ENCODE peak calls at places on chromosomes 2 and 18, in seven cellular contexts. One of them, this sample, is unnamed.

GRCh38 chr2:14633031-14633430 is 514 bp downstream of the LRATD1 start:
- DNase-seq in thoracic aorta: no peak
- DNase-seq in vagina: no peak
- DNase-seq in fibroblast of lung: no peak
- DNase-seq in astrocyte of the spinal cord: no peak
- DNase-seq in choroid plexus epithelial cell: no peak
- DNase-seq in heart right ventricle: no peak
- DNase-seq in this sample: no peak

GRCh38 chr18:36608107-36608506 is 220.7 kb downstream of the TPGS2 start:
- DNase-seq in thoracic aorta: no peak
- DNase-seq in choroid plexus epithelial cell: no peak
- DNase-seq in fibroblast of lung: no peak
- DNase-seq in vagina: no peak
- DNase-seq in heart right ventricle: no peak
- DNase-seq in astrocyte of the spinal cord: no peak
- DNase-seq in this sample: no peak

GRCh38 chr2:110167326-110167955 is 37.4 kb downstream of the NPHP1 start:
- DNase-seq in heart right ventricle: no peak
- DNase-seq in choroid plexus epithelial cell: peak; percentile 11
- DNase-seq in fibroblast of lung: no peak
- DNase-seq in vagina: no peak
- DNase-seq in astrocyte of the spinal cord: peak; percentile 18
- DNase-seq in thoracic aorta: no peak
- DNase-seq in this sample: no peak

GRCh38 chr2:122543815-122544214 is 788.4 kb downstream of the TSN start:
- DNase-seq in heart right ventricle: no peak
- DNase-seq in fibroblast of lung: no peak
- DNase-seq in thoracic aorta: no peak
- DNase-seq in choroid plexus epithelial cell: peak; percentile 11
- DNase-seq in astrocyte of the spinal cord: no peak
- DNase-seq in vagina: no peak
- DNase-seq in this sample: no peak

GRCh38 chr2:109382946-109383345 is 230.8 kb downstream of the SEPTIN10 start:
- DNase-seq in vagina: no peak
- DNase-seq in heart right ventricle: peak; percentile 87
- DNase-seq in fibroblast of lung: peak; percentile 85
- DNase-seq in thoracic aorta: peak; percentile 56
- DNase-seq in astrocyte of the spinal cord: peak; percentile 64
- DNase-seq in choroid plexus epithelial cell: peak; percentile 69
- DNase-seq in this sample: no peak

GRCh38 chr18:48932822-48933510 is 17.8 kb downstream of the SMAD7 start:
- DNase-seq in heart right ventricle: peak; percentile 35
- DNase-seq in vagina: no peak
- DNase-seq in choroid plexus epithelial cell: peak; percentile 55
- DNase-seq in thoracic aorta: no peak
- DNase-seq in astrocyte of the spinal cord: peak; percentile 59
- DNase-seq in fibroblast of lung: no peak
- DNase-seq in this sample: no peak

GRCh38 chr2:72892506-72893173 is 5.4 kb downstream of the SPR start:
- DNase-seq in fibroblast of lung: peak; percentile 77
- DNase-seq in thoracic aorta: no peak
- DNase-seq in vagina: no peak
- DNase-seq in astrocyte of the spinal cord: peak; percentile 67
- DNase-seq in heart right ventricle: peak; percentile 57
- DNase-seq in choroid plexus epithelial cell: peak; percentile 81
- DNase-seq in this sample: peak; percentile 39

GRCh38 chr2:65388051-65388531 is 44.3 kb downstream of the SPRED2 start:
- DNase-seq in thoracic aorta: no peak
- DNase-seq in vagina: no peak
- DNase-seq in fibroblast of lung: no peak
- DNase-seq in choroid plexus epithelial cell: no peak
- DNase-seq in astrocyte of the spinal cord: no peak
- DNase-seq in heart right ventricle: no peak
- DNase-seq in this sample: no peak

GRCh38 chr2:164388511-164388910 is 232.8 kb downstream of the GRB14 start:
- DNase-seq in heart right ventricle: no peak
- DNase-seq in fibroblast of lung: peak; percentile 22
- DNase-seq in astrocyte of the spinal cord: peak; percentile 85
- DNase-seq in vagina: no peak
- DNase-seq in thoracic aorta: no peak
- DNase-seq in choroid plexus epithelial cell: peak; percentile 88
- DNase-seq in this sample: no peak

GRCh38 chr18:63284861-63285260 is 34.7 kb downstream of the BCL2 start:
- DNase-seq in choroid plexus epithelial cell: no peak
- DNase-seq in heart right ventricle: no peak
- DNase-seq in fibroblast of lung: no peak
- DNase-seq in astrocyte of the spinal cord: no peak
- DNase-seq in vagina: no peak
- DNase-seq in thoracic aorta: no peak
- DNase-seq in this sample: no peak

GRCh38 chr2:20211860-20212458 is 13.0 kb downstream of the SDC1 start:
- DNase-seq in astrocyte of the spinal cord: no peak
- DNase-seq in fibroblast of lung: no peak
- DNase-seq in heart right ventricle: no peak
- DNase-seq in thoracic aorta: no peak
- DNase-seq in vagina: no peak
- DNase-seq in choroid plexus epithelial cell: no peak
- DNase-seq in this sample: no peak

GRCh38 chr18:54647176-54647575 is 56.1 kb downstream of the DYNAP start:
- DNase-seq in thoracic aorta: no peak
- DNase-seq in fibroblast of lung: peak; percentile 10
- DNase-seq in astrocyte of the spinal cord: peak; percentile 35
- DNase-seq in heart right ventricle: no peak
- DNase-seq in choroid plexus epithelial cell: peak; percentile 66
- DNase-seq in vagina: no peak
- DNase-seq in this sample: peak; percentile 44

GRCh38 chr18:44771957-44772917 is 91.5 kb downstream of the SETBP1 start:
- DNase-seq in choroid plexus epithelial cell: peak; percentile 77
- DNase-seq in thoracic aorta: no peak
- DNase-seq in fibroblast of lung: no peak
- DNase-seq in vagina: no peak
- DNase-seq in astrocyte of the spinal cord: peak; percentile 91
- DNase-seq in heart right ventricle: peak; percentile 31
- DNase-seq in this sample: no peak

GRCh38 chr18:25517881-25518715 is 166.1 kb upstream of the ZNF521 start:
- DNase-seq in choroid plexus epithelial cell: no peak
- DNase-seq in fibroblast of lung: no peak
- DNase-seq in heart right ventricle: no peak
- DNase-seq in vagina: no peak
- DNase-seq in astrocyte of the spinal cord: no peak
- DNase-seq in thoracic aorta: no peak
- DNase-seq in this sample: no peak

GRCh38 chr2:187208199-187208785 is 239.8 kb downstream of the CALCRL start:
- DNase-seq in fibroblast of lung: no peak
- DNase-seq in astrocyte of the spinal cord: no peak
- DNase-seq in heart right ventricle: no peak
- DNase-seq in thoracic aorta: no peak
- DNase-seq in choroid plexus epithelial cell: no peak
- DNase-seq in vagina: no peak
- DNase-seq in this sample: no peak

GRCh38 chr2:150484006-150484405 is 3.5 kb downstream of the RND3 start:
- DNase-seq in heart right ventricle: no peak
- DNase-seq in astrocyte of the spinal cord: no peak
- DNase-seq in thoracic aorta: no peak
- DNase-seq in choroid plexus epithelial cell: no peak
- DNase-seq in vagina: no peak
- DNase-seq in fibroblast of lung: no peak
- DNase-seq in this sample: no peak

GRCh38 chr2:196466581-196466980 is 172.9 kb upstream of the CCDC150 start:
- DNase-seq in vagina: no peak
- DNase-seq in choroid plexus epithelial cell: no peak
- DNase-seq in heart right ventricle: no peak
- DNase-seq in fibroblast of lung: no peak
- DNase-seq in astrocyte of the spinal cord: no peak
- DNase-seq in thoracic aorta: no peak
- DNase-seq in this sample: no peak

GRCh38 chr2:106789185-106789584 is 96.8 kb downstream of the ST6GAL2 start:
- DNase-seq in choroid plexus epithelial cell: peak; percentile 5
- DNase-seq in fibroblast of lung: no peak
- DNase-seq in thoracic aorta: no peak
- DNase-seq in astrocyte of the spinal cord: no peak
- DNase-seq in vagina: no peak
- DNase-seq in heart right ventricle: no peak
- DNase-seq in this sample: peak; percentile 22

GRCh38 chr2:25673170-25674002 is at the start of gene DTNB:
- DNase-seq in fibroblast of lung: peak; percentile 46
- DNase-seq in vagina: no peak
- DNase-seq in astrocyte of the spinal cord: peak; percentile 48
- DNase-seq in choroid plexus epithelial cell: peak; percentile 52
- DNase-seq in thoracic aorta: peak; percentile 61
- DNase-seq in heart right ventricle: peak; percentile 78
- DNase-seq in this sample: peak; percentile 35

GRCh38 chr18:35491689-35492077 is 6.1 kb downstream of the INO80C start:
- DNase-seq in choroid plexus epithelial cell: peak; percentile 73
- DNase-seq in fibroblast of lung: no peak
- DNase-seq in thoracic aorta: no peak
- DNase-seq in vagina: no peak
- DNase-seq in heart right ventricle: no peak
- DNase-seq in astrocyte of the spinal cord: peak; percentile 49
- DNase-seq in this sample: no peak

GRCh38 chr2:189327879-189328351 is 113.4 kb upstream of the WDR75 start:
- DNase-seq in thoracic aorta: no peak
- DNase-seq in fibroblast of lung: no peak
- DNase-seq in vagina: no peak
- DNase-seq in choroid plexus epithelial cell: peak; percentile 37
- DNase-seq in heart right ventricle: no peak
- DNase-seq in astrocyte of the spinal cord: peak; percentile 36
- DNase-seq in this sample: no peak

GRCh38 chr18:37179384-37179783 is 350.5 kb downstream of the KIAA1328 start:
- DNase-seq in heart right ventricle: no peak
- DNase-seq in thoracic aorta: no peak
- DNase-seq in fibroblast of lung: peak; percentile 5
- DNase-seq in vagina: no peak
- DNase-seq in choroid plexus epithelial cell: peak; percentile 3
- DNase-seq in astrocyte of the spinal cord: no peak
- DNase-seq in this sample: no peak

DNA sequence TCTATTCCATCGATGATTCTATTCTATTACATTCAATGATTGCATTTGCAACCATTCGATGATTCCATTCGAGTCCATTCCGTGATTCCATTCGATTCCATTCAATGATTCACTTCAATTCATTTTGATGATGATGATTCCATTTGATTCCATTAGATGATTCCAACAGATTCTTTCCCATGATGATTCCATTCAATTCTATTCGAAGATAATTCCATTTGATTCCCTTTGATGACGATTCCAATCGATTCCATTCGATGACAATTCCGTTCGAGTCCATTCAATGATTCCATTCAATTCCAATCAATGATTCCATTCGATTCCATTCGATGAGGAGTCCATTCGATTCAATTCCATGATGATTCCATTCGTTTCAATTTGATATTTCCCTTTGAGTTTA is 1088.8 kb downstream of the RPIA start:
- DNase-seq in astrocyte of the spinal cord: no peak
- DNase-seq in fibroblast of lung: no peak
- DNase-seq in choroid plexus epithelial cell: no peak
- DNase-seq in vagina: no peak
- DNase-seq in heart right ventricle: no peak
- DNase-seq in thoracic aorta: no peak
- DNase-seq in this sample: no peak
- H3K4me3 ChIP-seq in astrocyte of the spinal cord: no peak overlapping the region
- H3K4me3 ChIP-seq in fibroblast of lung: no peak overlapping the region
- H3K4me3 ChIP-seq in choroid plexus epithelial cell: no peak overlapping the region
- H3K4me3 ChIP-seq in vagina: no peak overlapping the region
- H3K4me3 ChIP-seq in heart right ventricle: no peak overlapping the region
- H3K4me3 ChIP-seq in thoracic aorta: no peak overlapping the region
- H3K4me3 ChIP-seq in this sample: no peak overlapping the region

GRCh38 chr2:230773039-230773773 is 60.6 kb downstream of the CAB39 start:
- DNase-seq in astrocyte of the spinal cord: no peak
- DNase-seq in fibroblast of lung: no peak
- DNase-seq in heart right ventricle: no peak
- DNase-seq in thoracic aorta: no peak
- DNase-seq in vagina: no peak
- DNase-seq in choroid plexus epithelial cell: no peak
- DNase-seq in this sample: peak; percentile 87

GRCh38 chr2:230777681-230778080 is 65.0 kb downstream of the CAB39 start:
- DNase-seq in choroid plexus epithelial cell: peak; percentile 60
- DNase-seq in heart right ventricle: no peak
- DNase-seq in fibroblast of lung: no peak
- DNase-seq in thoracic aorta: no peak
- DNase-seq in astrocyte of the spinal cord: peak; percentile 46
- DNase-seq in vagina: no peak
- DNase-seq in this sample: no peak

GRCh38 chr2:230775737-230776136 is 63.1 kb downstream of the CAB39 start:
- DNase-seq in choroid plexus epithelial cell: no peak
- DNase-seq in astrocyte of the spinal cord: no peak
- DNase-seq in heart right ventricle: no peak
- DNase-seq in fibroblast of lung: no peak
- DNase-seq in vagina: no peak
- DNase-seq in thoracic aorta: no peak
- DNase-seq in this sample: no peak

GRCh38 chr2:230772189-230772588 is 59.5 kb downstream of the CAB39 start:
- DNase-seq in choroid plexus epithelial cell: no peak
- DNase-seq in fibroblast of lung: no peak
- DNase-seq in thoracic aorta: no peak
- DNase-seq in astrocyte of the spinal cord: no peak
- DNase-seq in vagina: no peak
- DNase-seq in heart right ventricle: no peak
- DNase-seq in this sample: no peak

DNA sequence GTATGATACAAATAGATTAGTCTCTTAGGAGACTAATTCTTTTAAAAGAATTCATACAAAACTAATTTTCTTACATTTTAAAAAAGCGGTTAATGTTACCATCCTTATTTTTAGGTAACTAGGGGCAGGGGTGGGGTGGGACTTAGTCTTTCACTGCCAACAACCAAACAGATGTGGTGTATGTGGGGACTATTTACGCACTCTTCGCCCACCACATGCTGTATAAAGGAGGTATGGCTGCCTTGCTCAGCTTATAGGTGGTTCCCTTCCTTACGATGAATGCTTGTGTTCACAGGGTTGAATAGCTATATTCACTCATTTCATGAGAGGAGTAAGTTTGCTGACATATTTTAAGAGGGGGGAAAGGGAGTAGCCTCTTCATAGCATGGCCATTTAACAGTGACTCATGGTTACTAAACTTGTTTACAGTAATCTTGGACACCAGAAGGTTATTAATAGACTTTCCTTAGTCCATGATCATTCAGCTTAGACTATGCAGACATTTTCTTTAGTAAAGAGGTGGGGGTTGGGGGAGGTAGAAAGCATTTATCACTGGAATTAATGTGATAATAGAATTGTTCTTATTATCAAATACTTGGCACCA is 61.8 kb downstream of the CAB39 start:
- DNase-seq in thoracic aorta: no peak
- DNase-seq in vagina: no peak
- DNase-seq in heart right ventricle: no peak
- DNase-seq in fibroblast of lung: peak; percentile 94
- DNase-seq in choroid plexus epithelial cell: peak; percentile 80
- DNase-seq in astrocyte of the spinal cord: peak; percentile 80
- DNase-seq in this sample: no peak
- H3K4me3 ChIP-seq in thoracic aorta: no peak overlapping the region
- H3K4me3 ChIP-seq in vagina: no peak overlapping the region
- H3K4me3 ChIP-seq in heart right ventricle: no peak overlapping the region
- H3K4me3 ChIP-seq in fibroblast of lung: no peak overlapping the region
- H3K4me3 ChIP-seq in choroid plexus epithelial cell: no peak overlapping the region
- H3K4me3 ChIP-seq in astrocyte of the spinal cord: no peak overlapping the region
- H3K4me3 ChIP-seq in this sample: no peak overlapping the region

GRCh38 chr2:240820014-240820606 is at the start of gene KIF1A:
- DNase-seq in thoracic aorta: no peak
- DNase-seq in fibroblast of lung: no peak
- DNase-seq in heart right ventricle: no peak
- DNase-seq in astrocyte of the spinal cord: no peak
- DNase-seq in choroid plexus epithelial cell: no peak
- DNase-seq in vagina: peak; percentile 58
- DNase-seq in this sample: no peak
- H3K4me3 ChIP-seq in thoracic aorta: peak within 1 kb of the TSS; percentile 57
- H3K4me3 ChIP-seq in fibroblast of lung: no peak within 1 kb of the TSS
- H3K4me3 ChIP-seq in heart right ventricle: peak within 1 kb of the TSS; percentile 16
- H3K4me3 ChIP-seq in astrocyte of the spinal cord: no peak within 1 kb of the TSS
- H3K4me3 ChIP-seq in choroid plexus epithelial cell: no peak within 1 kb of the TSS
- H3K4me3 ChIP-seq in vagina: peak within 1 kb of the TSS; percentile 9
- H3K4me3 ChIP-seq in this sample: no peak within 1 kb of the TSS

GRCh38 chr2:238169021-238169707 is 10.4 kb downstream of the ERFE start:
- DNase-seq in choroid plexus epithelial cell: peak; percentile 97
- DNase-seq in fibroblast of lung: peak; percentile 98
- DNase-seq in vagina: no peak
- DNase-seq in thoracic aorta: peak; percentile 76
- DNase-seq in astrocyte of the spinal cord: peak; percentile 96
- DNase-seq in heart right ventricle: no peak
- DNase-seq in this sample: no peak
- H3K4me3 ChIP-seq in choroid plexus epithelial cell: peak overlapping the region; percentile 12
- H3K4me3 ChIP-seq in fibroblast of lung: peak overlapping the region; percentile 29
- H3K4me3 ChIP-seq in vagina: no peak overlapping the region
- H3K4me3 ChIP-seq in thoracic aorta: peak overlapping the region; percentile 47
- H3K4me3 ChIP-seq in astrocyte of the spinal cord: no peak overlapping the region
- H3K4me3 ChIP-seq in heart right ventricle: no peak overlapping the region
- H3K4me3 ChIP-seq in this sample: no peak overlapping the region

This sample was measured in Jurkat, Clone E6-1.